ENCODE peak calls at places on chromosomes 12 and 14, in six cellular contexts. One of them, this sample, is unnamed.

GRCh38 chr12:109772622-109773321 is 59.1 kb downstream of the FAM222A start:
- DNase-seq in GM03348: no peak
- DNase-seq in NT2/D1: no peak
- DNase-seq in ascending aorta: no peak
- DNase-seq in HuH-7: no peak
- DNase-seq in endothelial cell: no peak
- DNase-seq in this sample: no peak

GRCh38 chr12:84911331-84912190 is 1.0 kb downstream of the SLC6A15 start:
- DNase-seq in GM03348: peak
- DNase-seq in NT2/D1: peak
- DNase-seq in ascending aorta: no peak
- DNase-seq in HuH-7: peak
- DNase-seq in endothelial cell: peak
- DNase-seq in this sample: peak

GRCh38 chr12:41917827-41918445 is 226.7 kb downstream of the GXYLT1 start:
- DNase-seq in GM03348: no peak
- DNase-seq in NT2/D1: no peak
- DNase-seq in ascending aorta: no peak
- DNase-seq in HuH-7: no peak
- DNase-seq in endothelial cell: no peak
- DNase-seq in this sample: peak

GRCh38 chr12:107990325-107990724 is 138.8 kb upstream of the WSCD2 start:
- DNase-seq in GM03348: no peak
- DNase-seq in NT2/D1: peak
- DNase-seq in ascending aorta: no peak
- DNase-seq in HuH-7: peak
- DNase-seq in endothelial cell: peak
- DNase-seq in this sample: peak

GRCh38 chr14:74510955-74511354 is 17.4 kb downstream of the ISCA2 start:
- DNase-seq in GM03348: peak
- DNase-seq in NT2/D1: no peak
- DNase-seq in ascending aorta: no peak
- DNase-seq in HuH-7: no peak
- DNase-seq in endothelial cell: no peak
- DNase-seq in this sample: no peak

GRCh38 chr14:74241611-74242005 is 2.4 kb downstream of the VSX2 start:
- DNase-seq in GM03348: no peak
- DNase-seq in NT2/D1: no peak
- DNase-seq in ascending aorta: no peak
- DNase-seq in HuH-7: no peak
- DNase-seq in endothelial cell: no peak
- DNase-seq in this sample: no peak

GRCh38 chr14:32932921-32933622 is 5.6 kb upstream of the NPAS3 start:
- DNase-seq in GM03348: peak
- DNase-seq in NT2/D1: peak
- DNase-seq in ascending aorta: no peak
- DNase-seq in HuH-7: no peak
- DNase-seq in endothelial cell: peak
- DNase-seq in this sample: peak

GRCh38 chr14:30005114-30005698 is 77.6 kb upstream of the PRKD1 start:
- DNase-seq in GM03348: peak
- DNase-seq in NT2/D1: peak
- DNase-seq in ascending aorta: no peak
- DNase-seq in HuH-7: peak
- DNase-seq in endothelial cell: peak
- DNase-seq in this sample: peak

GRCh38 chr12:47302111-47302597 is 222.4 kb upstream of the AMIGO2 start:
- DNase-seq in GM03348: no peak
- DNase-seq in NT2/D1: no peak
- DNase-seq in ascending aorta: no peak
- DNase-seq in HuH-7: peak
- DNase-seq in endothelial cell: no peak
- DNase-seq in this sample: peak